ENCODE peak calls at places on chromosome 17, in seven cellular contexts. Q is mesenchymal stem cell, B is HCT116, M is adipocyte, D is trophoblast cell, X is PC-3, I is mesendoderm. C is an unnamed sample. For H3K4me1, the result is how much of the 10 kb centered on the place peaks cover.

GRCh38 chr17:48010193-48010592 is 27.4 kb downstream of the COPZ2 start:
- DNase-seq in X (no peak), M (no peak), D (no peak), Q (no peak), I (no peak), B (no peak), C (no peak)

GRCh38 chr17:16381496-16381820 is 567 bp downstream of the UBB start:
- DNase-seq in M (peak), I (no peak), B (no peak), Q (no peak), X (no peak), D (peak), C (no peak)

GRCh38 chr17:41527076-41528023 is 758 bp downstream of the KRT19 start:
- DNase-seq in X (no peak), M (peak), B (no peak), Q (peak), I (peak), D (peak), C (peak)

GRCh38 chr17:80992077-80992947 is 671 bp downstream of the CHMP6 start:
- DNase-seq in M (peak), D (peak), Q (peak), I (no peak), X (no peak), B (no peak), C (no peak)

GRCh38 chr17:10336393-10336792 is 36.4 kb downstream of the MYH13 start:
- DNase-seq in Q (no peak), I (no peak), M (no peak), D (no peak), B (no peak), X (no peak), C (no peak)

GRCh38 chr17:67218385-67218950 is 26.5 kb downstream of the HELZ start:
- DNase-seq in D (peak), Q (peak), B (no peak), M (peak), I (no peak), X (no peak), C (no peak)

GRCh38 chr17:59825533-59826316 is 67.0 kb downstream of the TUBD1 start:
- DNase-seq in D (peak), X (peak), Q (peak), M (peak), B (no peak), I (no peak), C (no peak)

GRCh38 chr17:80861360-80861861 is 130.2 kb upstream of the CHMP6 start:
- DNase-seq in X (no peak), I (no peak), D (no peak), B (no peak), Q (peak), M (no peak), C (no peak)

GRCh38 chr17:59753522-59754467 is 46.3 kb downstream of the VMP1 start:
- DNase-seq in Q (peak), M (peak), D (peak), X (peak), B (peak), I (peak), C (peak)

GRCh38 chr17:4953461-4953961 is 2.6 kb downstream of the ENO3 start:
- DNase-seq in X (no peak), D (no peak), M (peak), B (no peak), I (no peak), Q (no peak), C (no peak)

GRCh38 chr17:72613411-72614292 is 478.8 kb downstream of the SLC39A11 start:
- DNase-seq in X (peak), I (no peak), Q (no peak), B (no peak), D (no peak), M (peak), C (no peak)

GRCh38 chr17:70225272-70225671 is 55.9 kb downstream of the KCNJ2 start:
- DNase-seq in X (peak), B (no peak), D (no peak), M (no peak), Q (no peak), I (no peak), C (no peak)

GRCh38 chr17:80270836-80271235 is 10.2 kb downstream of the RNF213 start:
- DNase-seq in I (peak), X (peak), M (peak), B (no peak), D (peak), Q (peak), C (no peak)

GRCh38 chr17:44522883-44523671 is 19.9 kb upstream of the GPATCH8 start:
- DNase-seq in I (peak), M (peak), D (peak), Q (peak), X (peak), B (peak), C (peak)

GRCh38 chr17:57648720-57649119 is 96.4 kb downstream of the CCDC182 start:
- DNase-seq in D (no peak), B (no peak), I (peak), M (no peak), Q (no peak), X (no peak), C (no peak)
- H3K4me3 ChIP-seq in D (no peak), B (no peak), I (no peak), M (no peak), Q (no peak), X (no peak), C (no peak)

GRCh38 chr17:62189377-62189776 is 124.3 kb upstream of the MED13 start:
- DNase-seq in Q (no peak), M (no peak), D (no peak), I (no peak), X (no peak), B (no peak), C (no peak)

GRCh38 chr17:62194401-62194800 is 129.3 kb upstream of the MED13 start:
- DNase-seq in X (no peak), Q (no peak), D (no peak), M (no peak), B (no peak), I (no peak), C (no peak)

GRCh38 chr17:62188713-62189112 is 123.6 kb upstream of the MED13 start:
- DNase-seq in Q (peak), B (no peak), D (peak), M (no peak), X (peak), I (no peak), C (peak)

GRCh38 chr17:62187681-62188080 is 122.6 kb upstream of the MED13 start:
- DNase-seq in M (no peak), B (no peak), Q (peak), D (no peak), I (peak), X (peak), C (no peak)

GRCh38 chr17:62193297-62193696 is 128.2 kb upstream of the MED13 start:
- DNase-seq in X (no peak), B (no peak), D (no peak), I (no peak), M (no peak), Q (no peak), C (no peak)
- H3K9ac ChIP-seq in X (no peak), B (no peak), D (no peak), I (no peak), M (no peak), Q (no peak), C (no peak)

DNA sequence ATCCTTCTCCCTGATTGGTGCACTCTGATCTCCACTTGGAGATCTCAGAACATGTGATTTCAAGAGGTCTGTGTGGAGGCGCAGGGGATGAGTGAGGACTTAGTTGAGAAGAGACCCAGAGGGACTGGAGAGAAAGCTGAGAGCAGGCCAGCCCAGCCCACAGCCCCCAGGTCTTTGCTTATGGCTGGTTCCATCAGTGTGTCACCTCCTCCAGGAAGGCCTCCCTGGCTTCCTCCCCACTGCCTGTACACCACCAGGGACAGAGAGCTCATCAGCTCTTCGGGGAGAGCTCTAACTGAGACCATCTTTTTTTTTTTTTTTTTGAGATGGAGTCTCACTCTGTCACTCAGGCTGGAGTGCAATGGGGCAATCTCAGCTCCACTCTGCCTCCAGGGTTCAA is 3.4 kb downstream of the P2RX1 start:
- DNase-seq in M (no peak), Q (no peak), D (no peak), X (no peak), B (no peak), I (no peak), C (no peak)
- H3K4me1 ChIP-seq in M (under half), Q (under half), D (under half), X (under half), B (under half), I (under half), C (under half)

GRCh38 chr17:78293896-78294295 is 62.5 kb downstream of the TMEM235 start:
- DNase-seq in I (no peak), B (no peak), X (no peak), Q (no peak), M (no peak), D (no peak), C (no peak)
- H3K4me3 ChIP-seq in I (no peak), B (no peak), X (no peak), Q (no peak), M (no peak), D (no peak), C (no peak)

GRCh38 chr17:39668141-39668924 is at the start of gene PNMT:
- DNase-seq in M (peak), X (peak), Q (peak), I (peak), D (peak), B (no peak), C (peak)
- H3K9ac ChIP-seq in M (no peak), X (peak), Q (no peak), I (peak), D (no peak), B (no peak), C (peak)

DNA sequence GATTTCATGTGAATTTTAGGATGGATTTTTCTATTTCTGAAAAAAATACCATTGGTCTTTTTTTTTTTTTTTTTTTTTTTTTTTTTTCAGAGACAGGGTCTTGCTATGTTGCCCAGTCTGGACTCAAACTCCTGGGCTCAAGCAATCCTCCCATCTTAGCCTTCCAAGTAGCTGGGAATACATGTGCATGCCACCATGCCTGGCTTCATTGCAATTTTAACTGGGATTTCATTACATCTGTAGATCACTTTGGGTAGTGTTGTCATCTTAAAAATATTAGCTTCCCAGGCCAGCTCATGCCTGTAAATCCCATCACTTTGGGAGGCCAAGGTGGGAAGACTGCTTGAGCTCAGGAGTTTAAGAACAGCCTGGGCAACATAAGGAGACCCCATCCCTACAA is 54.8 kb downstream of the TOM1L2 start:
- DNase-seq in Q (no peak), I (no peak), X (no peak), B (no peak), D (no peak), M (no peak), C (no peak)
- H3K4me1 ChIP-seq in Q (under half), I (under half), X (half or more), B (half or more), D (under half), M (under half), C (under half)

GRCh38 chr17:12974319-12974661 is 43.5 kb downstream of the ELAC2 start:
- DNase-seq in M (no peak), I (no peak), D (no peak), B (no peak), X (no peak), Q (no peak), C (no peak)
- H3K4me3 ChIP-seq in M (peak), I (no peak), D (no peak), B (no peak), X (no peak), Q (peak), C (no peak)

C was measured in colonic mucosa.